ENCODE peak calls at places on chromosome 19, in eight cellular contexts. M is hepatocyte; V is left ventricle myocardium inferior; B is adrenal gland; X is CD8-positive, alpha-beta memory T cell; Q is tibial artery; E is adipocyte; D is pancreas. L is an unnamed sample. For H3K9me3 and H3K36me3, the result is how much of the 10 kb centered on the place peaks cover.

GRCh38 chr19:7868671-7869452 is 5.3 kb downstream of the PRR36 start:
- DNase-seq in M (peak), V (peak), B (peak), X (peak), Q (peak), E (peak), D (peak), L (peak)

GRCh38 chr19:23262892-23263291 is 12.7 kb upstream of the ZNF724 start:
- DNase-seq in M (peak), V (no peak), B (no peak), X (no peak), Q (no peak), E (no peak), D (no peak), L (no peak)

GRCh38 chr19:46297700-46298476 is 1.0 kb downstream of the HIF3A start:
- DNase-seq in M (peak), V (peak), B (peak), X (no peak), Q (peak), E (peak), D (no peak), L (peak)

GRCh38 chr19:53864308-53864836 is 3.3 kb upstream of the MYADM start:
- DNase-seq in M (peak), V (no peak), B (no peak), X (no peak), Q (no peak), E (no peak), D (peak), L (peak)

GRCh38 chr19:35045667-35046300 is 4.3 kb downstream of the HPN start:
- DNase-seq in M (peak), V (no peak), B (peak), X (no peak), Q (no peak), E (no peak), D (no peak), L (no peak)

GRCh38 chr19:6590458-6591319 is at the start of gene CD70:
- DNase-seq in M (no peak), V (no peak), B (no peak), X (peak), Q (no peak), E (no peak), D (no peak), L (peak)

GRCh38 chr19:4310247-4311121 is 6.1 kb downstream of the FSD1 start:
- DNase-seq in M (no peak), V (no peak), B (peak), X (no peak), Q (no peak), E (no peak), D (no peak), L (peak)

GRCh38 chr19:4606181-4606580 is 33.1 kb upstream of the TNFAIP8L1 start:
- DNase-seq in M (no peak), V (no peak), B (no peak), X (no peak), Q (no peak), E (no peak), D (no peak), L (no peak)

GRCh38 chr19:51196181-51196580 is 28.7 kb upstream of the CD33 start:
- DNase-seq in M (no peak), V (no peak), B (no peak), X (no peak), Q (no peak), E (no peak), D (no peak), L (no peak)

DNA sequence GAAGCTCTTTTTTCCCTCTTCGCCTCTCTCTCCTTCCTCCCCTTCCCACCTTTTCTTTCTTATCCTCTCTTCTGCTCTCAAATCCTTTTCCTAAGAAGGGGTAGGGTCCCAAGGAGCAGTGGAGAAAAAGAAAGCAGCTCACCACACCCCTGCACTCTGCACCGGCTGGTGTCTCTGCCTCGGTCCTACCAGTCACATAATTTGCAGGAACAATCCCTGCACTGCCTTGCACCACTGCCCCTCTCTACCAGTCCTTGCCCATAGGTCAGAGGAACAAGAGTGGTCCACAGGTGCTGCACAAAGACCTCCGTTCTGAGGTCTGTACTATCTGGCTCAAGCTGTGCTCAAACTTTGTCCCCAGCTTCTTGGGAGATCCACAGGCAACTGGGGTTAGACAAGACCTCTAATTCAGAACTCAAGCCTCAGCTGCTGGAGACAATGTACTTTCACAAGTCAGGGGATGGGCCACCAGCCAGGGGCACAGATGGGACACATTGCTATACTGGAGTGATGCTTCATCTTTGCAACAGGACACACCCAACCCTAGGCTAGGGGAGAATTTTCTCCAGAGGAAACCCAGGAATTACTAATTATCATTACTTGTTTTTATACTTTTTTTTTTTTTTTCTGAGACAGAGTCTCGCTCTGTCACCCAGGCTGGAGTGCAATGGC is 125.4 kb upstream of the ZNF507 start:
- DNase-seq in M (no peak), V (no peak), B (no peak), X (no peak), Q (no peak), E (no peak), D (no peak), L (no peak)
- H3K9me3 ChIP-seq in M (under half), V (under half), B (under half), X (under half), Q (under half), E (under half), D (under half), L (under half)

GRCh38 chr19:45074744-45075143 is 1.5 kb downstream of the ZNF296 start:
- DNase-seq in M (no peak), V (no peak), B (no peak), X (no peak), Q (no peak), E (no peak), D (no peak), L (no peak)
- H3K4me3 ChIP-seq in M (no peak), V (peak), B (no peak), X (no peak), Q (no peak), E (no peak), D (no peak), L (no peak)

GRCh38 chr19:39350156-39350555 is 7.9 kb downstream of the SAMD4B start:
- DNase-seq in M (no peak), V (no peak), B (no peak), X (no peak), Q (no peak), E (no peak), D (no peak), L (no peak)

GRCh38 chr19:39351537-39352037 is 9.4 kb downstream of the SAMD4B start:
- DNase-seq in M (no peak), V (no peak), B (no peak), X (no peak), Q (no peak), E (no peak), D (no peak), L (no peak)

GRCh38 chr19:39345956-39346355 is 3.7 kb downstream of the SAMD4B start:
- DNase-seq in M (no peak), V (no peak), B (no peak), X (no peak), Q (no peak), E (no peak), D (no peak), L (no peak)

GRCh38 chr19:39347332-39348227 is 5.4 kb downstream of the SAMD4B start:
- DNase-seq in M (no peak), V (no peak), B (no peak), X (no peak), Q (no peak), E (peak), D (no peak), L (no peak)

DNA sequence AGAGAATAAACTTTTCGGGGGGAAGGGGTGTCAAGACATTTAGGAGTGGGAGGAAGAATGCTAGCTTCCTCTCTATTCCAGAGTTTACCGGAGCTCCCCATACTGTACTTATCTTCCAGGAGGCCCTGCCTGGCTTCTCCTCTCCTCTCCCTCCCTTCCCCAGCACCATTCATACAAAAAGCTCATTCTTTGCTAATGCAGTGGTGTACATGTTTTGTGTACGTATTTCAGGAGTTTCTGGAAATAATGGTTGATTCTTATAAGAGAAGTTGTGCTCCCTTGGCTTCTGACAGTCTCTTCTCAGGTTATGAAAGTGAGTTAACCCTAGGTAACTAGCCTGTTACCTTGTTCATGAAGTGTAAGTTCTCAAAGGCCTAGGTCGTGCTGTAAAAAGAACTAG is 7.1 kb downstream of the SAMD4B start:
- DNase-seq in M (no peak), V (no peak), B (no peak), X (no peak), Q (no peak), E (no peak), D (no peak), L (no peak)
- H3K36me3 ChIP-seq in M (under half), V (under half), B (under half), X (under half), Q (under half), E (under half), D (under half), L (under half)

GRCh38 chr19:52613299-52613906 is 24.8 kb downstream of the ZNF83 start:
- DNase-seq in M (no peak), V (no peak), B (no peak), X (no peak), Q (no peak), E (no peak), D (no peak), L (no peak)
- H3K9me3 ChIP-seq in M (under half), V (under half), B (under half), X (under half), Q (under half), E (half or more), D (under half), L (half or more)